ENCODE peak calls at places on chromosomes 6 and 20, in five cellular contexts. A, L, Y, F and M are unnamed samples.

GRCh38 chr6:167826230-167827061 is at the start of gene AFDN:
- DNase-seq in A (peak), L (no peak), Y (peak), F (peak), M (peak)

GRCh38 chr6:7879980-7880717 is 30.4 kb downstream of the TXNDC5 start:
- DNase-seq in A (no peak), L (no peak), Y (no peak), F (no peak), M (no peak)

GRCh38 chr6:17725083-17725482 is 18.4 kb upstream of the NUP153 start:
- DNase-seq in A (no peak), L (no peak), Y (peak), F (no peak), M (no peak)

GRCh38 chr6:17225767-17226166 is 55.4 kb upstream of the RBM24 start:
- DNase-seq in A (no peak), L (no peak), Y (no peak), F (no peak), M (no peak)

GRCh38 chr20:10861086-10861485 is 187.3 kb upstream of the JAG1 start:
- DNase-seq in A (peak), L (peak), Y (no peak), F (no peak), M (no peak)

GRCh38 chr6:11093065-11093590 is 506 bp upstream of the SMIM13 start:
- DNase-seq in A (no peak), L (no peak), Y (no peak), F (no peak), M (no peak)

GRCh38 chr6:49409951-49410542 is 53.0 kb downstream of the MMUT start:
- DNase-seq in A (peak), L (peak), Y (peak), F (peak), M (peak)

GRCh38 chr6:16296061-16296670 is 57.8 kb downstream of the GMPR start:
- DNase-seq in A (no peak), L (no peak), Y (no peak), F (peak), M (peak)

GRCh38 chr6:28008053-28008452 is 51.0 kb downstream of the OR2B6 start:
- DNase-seq in A (no peak), L (no peak), Y (no peak), F (no peak), M (no peak)

GRCh38 chr6:24743944-24744335 is 25.0 kb upstream of the C6orf62 start:
- DNase-seq in A (no peak), L (no peak), Y (no peak), F (no peak), M (no peak)

GRCh38 chr6:134138226-134138975 is 86.0 kb upstream of the SLC2A12 start:
- DNase-seq in A (no peak), L (peak), Y (no peak), F (peak), M (no peak)

GRCh38 chr20:52083627-52084232 is 107.8 kb downstream of the ZFP64 start:
- DNase-seq in A (peak), L (peak), Y (peak), F (peak), M (peak)

GRCh38 chr20:14197097-14197496 is 140.3 kb downstream of the FLRT3 start:
- DNase-seq in A (peak), L (no peak), Y (no peak), F (no peak), M (no peak)

GRCh38 chr6:45421700-45422540 is 44.2 kb upstream of the SUPT3H start:
- DNase-seq in A (peak), L (peak), Y (peak), F (peak), M (peak)

GRCh38 chr20:6104493-6105188 is 18.2 kb downstream of the FERMT1 start:
- DNase-seq in A (no peak), L (peak), Y (no peak), F (no peak), M (no peak)

GRCh38 chr6:74510878-74511277 is 695.0 kb downstream of the COL12A1 start:
- DNase-seq in A (no peak), L (no peak), Y (no peak), F (no peak), M (no peak)

GRCh38 chr6:168007592-168008338 is 10.3 kb downstream of the KIF25 start:
- DNase-seq in A (peak), L (peak), Y (no peak), F (no peak), M (no peak)

GRCh38 chr20:38453941-38454340 is 18.7 kb upstream of the RALGAPB start:
- DNase-seq in A (no peak), L (no peak), Y (no peak), F (no peak), M (no peak)

GRCh38 chr6:142697912-142698311 is 247.1 kb downstream of the HIVEP2 start:
- DNase-seq in A (no peak), L (no peak), Y (no peak), F (no peak), M (no peak)

GRCh38 chr6:10415593-10416480 is 963 bp upstream of the TFAP2A start:
- DNase-seq in A (no peak), L (no peak), Y (no peak), F (no peak), M (no peak)

GRCh38 chr20:62923669-62924566 is 2.4 kb downstream of the DIDO1 start:
- DNase-seq in A (no peak), L (no peak), Y (no peak), F (no peak), M (no peak)